ENCODE peak calls at places on chromosome 20, in four cellular contexts. M is upper lobe of left lung, D is HepG2, S is A549. T is an unnamed sample.

GRCh38 chr20:56088381-56088780 is 83.1 kb upstream of the CBLN4 start:
- ATAC-seq in D (no peak), M (no peak), S (no peak), T (no peak)

GRCh38 chr20:36758276-36758675 is 12.4 kb upstream of the NDRG3 start:
- ATAC-seq in S (no peak), D (no peak), M (no peak), T (no peak)

GRCh38 chr20:38751360-38751976 is 3.2 kb downstream of the ACTR5 start:
- ATAC-seq in M (no peak), D (no peak), S (no peak), T (no peak)

GRCh38 chr20:8342401-8342800 is 210.3 kb downstream of the PLCB1 start:
- ATAC-seq in S (no peak), M (no peak), D (peak), T (no peak)

GRCh38 chr20:10475225-10475624 is 40.1 kb downstream of the SLX4IP start:
- ATAC-seq in M (no peak), S (peak), D (no peak), T (no peak)

GRCh38 chr20:47392015-47392720 is 35.7 kb upstream of the ZMYND8 start:
- ATAC-seq in D (peak), S (peak), M (peak), T (peak)

GRCh38 chr20:48467622-48468021 is 360.2 kb downstream of the PREX1 start:
- ATAC-seq in D (peak), S (no peak), M (no peak), T (no peak)

GRCh38 chr20:41617931-41618806 is at the start of gene CHD6:
- ATAC-seq in M (peak), D (peak), S (peak), T (peak)

GRCh38 chr20:31666258-31667042 is 28.7 kb downstream of the COX4I2 start:
- ATAC-seq in D (no peak), M (peak), S (peak), T (no peak)

GRCh38 chr20:19935842-19936241 is 81.3 kb upstream of the NAA20 start:
- ATAC-seq in M (peak), D (no peak), S (peak), T (no peak)

GRCh38 chr20:49786671-49787370 is 25.8 kb upstream of the SLC9A8 start:
- ATAC-seq in S (no peak), D (no peak), M (no peak), T (no peak)

GRCh38 chr20:8018928-8019177 is 708 bp downstream of the TMX4 start:
- ATAC-seq in S (peak), M (peak), D (peak), T (no peak)

GRCh38 chr20:49140411-49140810 is 47.7 kb downstream of the STAU1 start:
- ATAC-seq in S (no peak), D (no peak), M (no peak), T (no peak)

GRCh38 chr20:47487175-47487917 is 14.3 kb upstream of the NCOA3 start:
- ATAC-seq in D (no peak), S (no peak), M (no peak), T (no peak)

GRCh38 chr20:37095609-37096414 is at the start of gene RBL1:
- ATAC-seq in S (peak), D (peak), M (peak), T (peak)

GRCh38 chr20:18401305-18401704 is 65.5 kb downstream of the DZANK1 start:
- ATAC-seq in D (no peak), M (no peak), S (no peak), T (no peak)

GRCh38 chr20:22492497-22492896 is 91.9 kb downstream of the FOXA2 start:
- ATAC-seq in S (peak), M (no peak), D (no peak), T (no peak)

GRCh38 chr20:19992996-19993908 is 23.9 kb upstream of the NAA20 start:
- ATAC-seq in S (peak), D (peak), M (no peak), T (peak)

GRCh38 chr20:37354210-37355195 is 8.6 kb downstream of the SRC start:
- ATAC-seq in S (no peak), D (no peak), M (no peak), T (no peak)

GRCh38 chr20:50304501-50304856 is 113.8 kb downstream of the CEBPB start:
- ATAC-seq in S (no peak), M (peak), D (no peak), T (peak)

GRCh38 chr20:8309638-8310037 is 177.6 kb downstream of the PLCB1 start:
- ATAC-seq in D (no peak), M (no peak), S (no peak), T (no peak)

GRCh38 chr20:40332167-40332566 is 356.9 kb downstream of the MAFB start:
- ATAC-seq in S (no peak), M (no peak), D (no peak), T (no peak)

GRCh38 chr20:59728722-59729430 is 124.5 kb downstream of the PHACTR3 start:
- ATAC-seq in S (no peak), D (no peak), M (no peak), T (no peak)

GRCh38 chr20:30281584-30282197 is 975.8 kb upstream of the DEFB115 start:
- ATAC-seq in M (no peak), D (no peak), S (no peak), T (no peak)

GRCh38 chr20:37042986-37043972 is 52.5 kb downstream of the RBL1 start:
- ATAC-seq in S (no peak), D (no peak), M (no peak), T (no peak)

GRCh38 chr20:50196248-50196647 is 5.6 kb downstream of the CEBPB start:
- ATAC-seq in M (no peak), S (no peak), D (no peak), T (no peak)

GRCh38 chr20:56574531-56575142 is 41.6 kb downstream of the FAM209B start:
- ATAC-seq in D (peak), M (no peak), S (peak), T (no peak)

GRCh38 chr20:14597206-14597715 is 259.8 kb upstream of the FLRT3 start:
- ATAC-seq in S (no peak), M (no peak), D (no peak), T (no peak)

GRCh38 chr20:18611492-18611891 is 23.6 kb downstream of the DTD1 start:
- ATAC-seq in D (no peak), S (no peak), M (no peak), T (no peak)

GRCh38 chr20:23289249-23289648 is 61.3 kb upstream of the NXT1 start:
- ATAC-seq in D (no peak), M (no peak), S (no peak), T (no peak)

GRCh38 chr20:43032459-43032858 is 157.2 kb downstream of the PTPRT start:
- ATAC-seq in S (no peak), D (no peak), M (no peak), T (no peak)

GRCh38 chr20:37912874-37913273 is 9.9 kb downstream of the VSTM2L start:
- ATAC-seq in D (no peak), M (no peak), S (no peak), T (no peak)

GRCh38 chr20:37552415-37552814 is 24.7 kb upstream of the BLCAP start:
- ATAC-seq in D (no peak), S (no peak), M (no peak), T (no peak)

GRCh38 chr20:64055893-64056638 is 6.6 kb upstream of the SOX18 start:
- ATAC-seq in D (peak), S (peak), M (peak), T (peak)

GRCh38 chr20:64056639-64056888 is 6.4 kb upstream of the TCEA2 start:
- ATAC-seq in M (no peak), D (peak), S (no peak), T (no peak)

GRCh38 chr20:64058536-64058935 is 4.5 kb upstream of the TCEA2 start:
- ATAC-seq in D (no peak), M (no peak), S (no peak), T (no peak)

GRCh38 chr20:64056889-64057627 is 5.9 kb upstream of the TCEA2 start:
- ATAC-seq in M (no peak), S (peak), D (peak), T (no peak)

DNA sequence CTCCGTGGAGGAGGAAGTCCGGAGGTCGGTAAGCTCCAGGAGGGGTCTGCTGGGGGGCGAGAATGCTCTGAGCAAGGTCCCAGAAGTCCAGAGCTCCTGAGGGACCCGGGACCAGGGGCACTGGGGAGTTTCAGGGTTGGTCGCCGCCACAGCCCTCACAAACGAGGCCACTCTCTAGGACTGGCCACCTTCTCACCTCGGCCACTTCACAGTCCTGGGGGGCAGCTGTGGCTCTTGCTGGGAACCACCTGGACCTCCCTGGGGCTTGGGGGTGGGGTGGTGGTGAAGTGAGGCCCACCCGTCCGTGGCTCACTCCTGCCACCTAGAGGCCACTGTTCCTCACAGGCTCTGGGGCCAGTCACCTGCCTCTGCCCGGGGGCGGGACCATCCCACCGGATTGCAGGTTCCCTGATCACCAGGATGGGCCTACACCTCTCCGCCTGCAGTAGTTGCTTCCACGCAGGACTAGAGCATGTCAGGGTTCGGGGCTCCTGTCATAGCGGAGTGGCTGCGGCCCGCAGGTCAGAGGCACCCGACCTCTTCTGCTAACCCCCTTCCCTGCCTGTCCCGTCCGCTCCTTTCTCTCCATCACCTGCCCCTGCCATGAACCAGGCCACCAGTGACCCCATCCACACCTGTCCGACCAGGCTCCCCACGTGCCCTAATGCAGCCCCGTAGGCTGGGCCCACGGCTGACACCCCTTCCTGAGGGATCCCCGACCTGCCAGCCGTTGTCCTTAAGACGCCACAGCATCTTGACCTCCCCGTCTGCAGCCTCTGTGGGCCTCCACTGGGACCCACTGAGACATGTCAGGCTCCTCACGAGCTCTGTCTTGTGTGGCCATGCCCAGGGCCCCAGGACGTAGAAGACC is 5.1 kb upstream of the TCEA2 start:
- ATAC-seq in D (peak), M (peak), S (peak), T (peak)
- H3K27ac ChIP-seq in D (peak), M (peak), S (peak), T (no peak)

GRCh38 chr20:638579-638978 is 14.4 kb downstream of the SRXN1 start:
- ATAC-seq in D (no peak), S (no peak), M (no peak), T (no peak)

GRCh38 chr20:634526-634925 is 18.5 kb downstream of the SRXN1 start:
- ATAC-seq in S (no peak), M (no peak), D (peak), T (no peak)

GRCh38 chr20:635609-636338 is 17.2 kb downstream of the SRXN1 start:
- ATAC-seq in M (no peak), D (no peak), S (no peak), T (no peak)

GRCh38 chr20:635028-635427 is 18.0 kb downstream of the SRXN1 start:
- ATAC-seq in S (no peak), M (no peak), D (peak), T (no peak)

GRCh38 chr20:637559-637958 is 15.4 kb downstream of the SRXN1 start:
- ATAC-seq in M (no peak), D (no peak), S (no peak), T (no peak)
- TF ChIP-seq EP300 in M (no peak), D (no peak), S (no peak), T (no peak)

GRCh38 chr20:63518946-63519764 is 1.4 kb upstream of the PPDPF start:
- ATAC-seq in M (no peak), S (no peak), D (peak), T (no peak)
- H3K27ac ChIP-seq in M (peak), S (peak), D (no peak), T (no peak)

DNA sequence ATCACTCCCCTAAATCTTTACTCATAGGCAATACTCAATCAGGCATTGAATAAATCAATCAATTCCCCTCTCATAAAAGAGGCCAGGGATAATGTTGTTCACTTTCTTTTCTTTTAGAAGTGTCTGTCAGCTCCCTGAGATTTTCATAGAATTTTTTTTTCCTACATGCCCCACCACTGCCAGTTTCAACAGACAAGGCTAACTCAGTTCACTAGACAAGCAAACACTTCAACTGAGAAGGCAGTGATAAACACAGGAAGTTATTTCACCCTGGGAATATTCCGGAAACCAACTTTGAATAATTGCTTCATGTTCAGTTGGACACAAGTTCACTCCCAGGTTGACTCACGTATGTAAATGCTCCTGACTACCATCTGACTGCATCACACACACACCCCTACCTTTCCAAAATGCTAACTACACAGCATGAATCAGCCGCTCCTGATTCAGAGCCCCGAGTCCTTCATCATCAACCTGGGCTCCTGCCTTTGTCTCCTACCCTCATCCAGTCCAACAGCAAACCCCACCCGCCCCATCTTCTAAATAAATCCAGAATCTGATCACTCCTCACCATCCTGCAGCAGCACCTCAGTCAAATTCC is 143.9 kb downstream of the BCAS1 start:
- ATAC-seq in S (peak), D (peak), M (peak), T (peak)
- TF ChIP-seq EP300 in S (no peak), D (peak), M (peak), T (no peak)

GRCh38 chr20:44901972-44902371 is 7.9 kb upstream of the PABPC1L start:
- ATAC-seq in M (no peak), D (no peak), S (peak), T (no peak)

GRCh38 chr20:44904377-44904776 is 5.5 kb upstream of the PABPC1L start:
- ATAC-seq in D (no peak), S (no peak), M (no peak), T (no peak)

GRCh38 chr20:44896583-44896982 is 11.1 kb downstream of the YWHAB start:
- ATAC-seq in D (no peak), S (no peak), M (no peak), T (no peak)

GRCh38 chr20:44897133-44897532 is 11.6 kb downstream of the YWHAB start:
- ATAC-seq in S (no peak), M (no peak), D (no peak), T (no peak)

DNA sequence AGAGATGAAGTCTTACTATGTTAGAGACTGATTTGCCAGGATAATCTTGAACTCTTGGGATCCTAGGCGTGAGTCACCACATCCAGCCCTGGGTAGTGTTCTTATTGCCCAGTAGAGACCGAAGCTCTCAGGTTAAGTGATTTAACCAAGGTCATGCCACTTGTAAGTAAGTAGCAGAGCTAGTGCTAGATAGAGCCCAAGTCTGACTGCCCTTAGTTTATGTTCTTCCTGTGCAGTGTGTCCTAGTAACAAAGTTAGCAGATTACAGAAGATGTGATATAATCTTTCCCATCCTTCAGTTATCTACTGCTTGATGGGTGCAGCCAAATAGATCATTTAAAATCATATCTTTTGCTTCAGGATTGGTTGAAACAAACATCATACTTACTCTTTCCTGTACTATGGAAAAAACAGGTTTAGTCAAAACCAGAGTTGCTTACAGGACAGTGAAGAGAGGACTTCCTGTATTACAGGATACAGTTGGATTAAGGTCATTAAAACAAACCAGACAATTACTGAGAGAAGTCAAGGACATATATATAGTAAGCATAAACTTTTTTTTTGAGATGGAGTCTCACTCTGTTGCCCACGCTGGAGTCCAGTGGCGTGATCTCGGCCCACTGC is 9.5 kb upstream of the PABPC1L start:
- ATAC-seq in S (no peak), D (no peak), M (peak), T (no peak)
- H3K27ac ChIP-seq in S (no peak), D (no peak), M (no peak), T (no peak)

GRCh38 chr20:58233393-58233792 is 4.9 kb upstream of the ANKRD60 start:
- ATAC-seq in S (no peak), D (no peak), M (no peak), T (no peak)

GRCh38 chr20:58233881-58234528 is 5.6 kb upstream of the ANKRD60 start:
- ATAC-seq in M (no peak), S (peak), D (peak), T (no peak)

GRCh38 chr20:58236612-58237317 is 8.3 kb upstream of the ANKRD60 start:
- ATAC-seq in M (peak), D (peak), S (peak), T (peak)

GRCh38 chr20:58237318-58238182 is 9.1 kb upstream of the ANKRD60 start:
- ATAC-seq in S (no peak), D (no peak), M (no peak), T (peak)

DNA sequence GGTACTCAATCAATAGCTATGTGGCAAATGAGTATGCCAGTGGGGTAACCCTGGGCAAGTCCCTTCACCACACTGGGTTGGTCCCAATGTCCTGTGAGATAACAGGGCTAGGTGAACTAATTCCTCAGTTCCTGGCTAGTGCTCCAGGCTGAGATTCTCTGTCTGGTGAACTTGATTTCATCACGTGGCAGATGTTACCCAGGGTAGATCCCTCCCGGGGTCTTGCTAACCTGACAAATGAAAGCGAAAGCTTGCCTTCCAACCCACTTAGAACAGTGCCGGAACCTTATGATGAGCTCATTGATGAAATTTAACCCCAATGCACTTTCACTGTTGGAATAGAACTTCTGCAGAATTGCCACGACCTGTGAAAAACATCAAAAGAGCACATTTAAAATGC is 6.6 kb upstream of the ANKRD60 start:
- ATAC-seq in S (no peak), D (no peak), M (no peak), T (no peak)
- TF ChIP-seq EP300 in S (no peak), D (no peak), M (no peak), T (no peak)

T was measured in gastroesophageal sphincter.